ENCODE peak calls at places on chromosomes 1 and 21, in four cellular contexts. K, X, E and A are unnamed samples.

GRCh38 chr1:43405876-43406234 is 16.2 kb downstream of the SZT2 start:
- DNase-seq in X (no peak), E (no peak), K (no peak), A (no peak)

GRCh38 chr1:217274927-217275616 is 355.8 kb downstream of the GPATCH2 start:
- DNase-seq in X (no peak), E (no peak), K (no peak), A (no peak)

GRCh38 chr1:113488576-113489177 is 98.4 kb downstream of the MAGI3 start:
- DNase-seq in X (peak), K (no peak), E (no peak), A (peak)

GRCh38 chr1:223765719-223766340 is 53.5 kb downstream of the CAPN2 start:
- DNase-seq in E (no peak), X (no peak), K (no peak), A (no peak)

GRCh38 chr1:23478896-23479790 is 4.8 kb downstream of the ASAP3 start:
- DNase-seq in X (no peak), K (peak), E (no peak), A (no peak)

GRCh38 chr21:44375686-44376320 is 22.4 kb downstream of the TRPM2 start:
- DNase-seq in X (no peak), E (no peak), K (peak), A (no peak)

GRCh38 chr1:51330331-51331201 is at the start of gene TTC39A:
- DNase-seq in X (peak), K (no peak), E (no peak), A (no peak)

GRCh38 chr1:211259596-211260126 is 495 bp downstream of the RCOR3 start:
- DNase-seq in X (no peak), E (peak), K (peak), A (no peak)

GRCh38 chr1:226708342-226708780 is 30.7 kb downstream of the ITPKB start:
- DNase-seq in K (peak), E (no peak), X (peak), A (no peak)

GRCh38 chr1:228930479-228930957 is 195.2 kb downstream of the RHOU start:
- DNase-seq in K (no peak), X (no peak), E (no peak), A (no peak)

GRCh38 chr1:64139877-64140276 is 63.5 kb upstream of the UBE2U start:
- DNase-seq in K (no peak), X (no peak), E (no peak), A (no peak)

GRCh38 chr1:225872075-225872430 is 10.1 kb downstream of the TMEM63A start:
- DNase-seq in E (no peak), X (no peak), K (no peak), A (no peak)

GRCh38 chr21:31305888-31306287 is 38.2 kb downstream of the TIAM1 start:
- DNase-seq in E (no peak), X (no peak), K (no peak), A (no peak)

GRCh38 chr1:42333662-42334239 is 1.3 kb downstream of the FOXJ3 start:
- DNase-seq in E (no peak), X (peak), K (no peak), A (no peak)

GRCh38 chr1:233085566-233085965 is 135.2 kb downstream of the NTPCR start:
- DNase-seq in X (no peak), K (no peak), E (no peak), A (no peak)

GRCh38 chr21:43727571-43728466 is 8.9 kb downstream of the PDXK start:
- DNase-seq in K (peak), X (no peak), E (peak), A (peak)

GRCh38 chr1:176118985-176119384 is 88.1 kb downstream of the COP1 start:
- DNase-seq in K (no peak), E (no peak), X (no peak), A (no peak)

GRCh38 chr1:176122282-176122681 is 84.8 kb downstream of the COP1 start:
- DNase-seq in E (no peak), K (no peak), X (no peak), A (no peak)

GRCh38 chr1:176119549-176119948 is 87.5 kb downstream of the COP1 start:
- DNase-seq in K (no peak), E (no peak), X (no peak), A (no peak)
- TF ChIP-seq CTCF in K (no peak), E (peak), X (peak), A (no peak)

GRCh38 chr21:25850126-25850831 is 115.5 kb downstream of the GABPA start:
- DNase-seq in K (no peak), E (no peak), X (no peak), A (no peak)
- TF ChIP-seq CTCF in K (no peak), E (no peak), X (no peak), A (no peak)

GRCh38 chr1:227728892-227729143 is 6.3 kb downstream of the JMJD4 start:
- DNase-seq in E (no peak), K (no peak), X (no peak), A (no peak)

GRCh38 chr1:227729144-227729880 is 5.8 kb downstream of the JMJD4 start:
- DNase-seq in E (no peak), K (no peak), X (no peak), A (peak)

GRCh38 chr1:227730630-227731151 is 4.4 kb downstream of the JMJD4 start:
- DNase-seq in K (no peak), X (no peak), E (no peak), A (no peak)

GRCh38 chr1:227731241-227731677 is 3.8 kb downstream of the JMJD4 start:
- DNase-seq in E (no peak), X (no peak), K (peak), A (no peak)

GRCh38 chr1:227729881-227730629 is 5.0 kb downstream of the JMJD4 start:
- DNase-seq in X (peak), E (peak), K (peak), A (peak)
- TF ChIP-seq CTCF in X (peak), E (peak), K (peak), A (peak)

DNA sequence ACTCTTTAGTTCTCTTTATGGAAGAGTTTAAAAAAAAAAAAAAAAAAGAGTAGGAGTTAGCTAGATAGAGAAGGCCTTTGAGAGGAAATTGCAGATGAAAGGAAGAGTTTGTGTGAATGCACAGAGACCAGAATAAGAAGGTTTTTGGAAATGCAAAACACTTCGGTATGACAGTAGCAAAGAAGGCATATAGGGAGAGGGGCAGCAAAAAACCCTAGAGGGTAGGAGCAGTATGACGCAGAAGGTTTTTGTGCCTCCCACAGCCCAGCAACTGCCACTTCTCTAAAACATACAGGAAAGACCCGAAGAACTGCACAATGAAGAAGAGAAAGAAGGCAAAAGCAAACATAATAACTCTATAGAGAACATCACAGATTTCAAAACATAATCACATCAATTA is 84.3 kb downstream of the WDR64 start:
- DNase-seq in K (no peak), X (peak), E (no peak), A (no peak)
- TF ChIP-seq CTCF in K (no peak), X (peak), E (no peak), A (no peak)

DNA sequence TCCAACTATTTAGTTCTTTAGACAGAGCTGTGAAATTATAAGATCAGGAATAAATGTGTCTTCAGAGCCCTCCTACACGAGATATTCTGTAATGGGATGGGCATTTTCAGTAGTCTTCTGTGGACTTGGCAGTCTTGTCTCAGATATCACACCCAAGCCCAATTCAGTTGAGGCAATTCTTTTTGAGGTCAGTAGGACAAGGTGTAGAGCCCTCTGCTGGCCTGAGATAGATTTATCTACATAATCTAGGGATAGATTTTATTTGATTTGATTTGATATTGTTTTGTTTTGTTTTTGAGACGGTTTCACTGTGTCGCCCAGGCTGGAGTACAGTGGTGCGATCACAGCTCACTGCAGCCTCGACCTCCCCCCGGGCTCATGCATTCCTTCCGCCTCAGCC is 77.5 kb downstream of the FMN2 start:
- DNase-seq in E (no peak), K (no peak), X (peak), A (no peak)
- TF ChIP-seq CTCF in E (no peak), K (peak), X (peak), A (no peak)